ENCODE peak calls at places on chromosomes 4 and X, in five cellular contexts. One of them, this sample, is unnamed.

GRCh38 chr4:88240297-88240714 is 44.1 kb downstream of the PPM1K start:
- DNase-seq in RWPE1: no peak
- DNase-seq in progenitor cell of endocrine pancreas: no peak
- DNase-seq in CD8-positive, alpha-beta memory T cell: no peak
- DNase-seq in hepatocyte: no peak
- DNase-seq in this sample: no peak

GRCh38 chr4:105990933-105991332 is 95.7 kb downstream of the NPNT start:
- DNase-seq in CD8-positive, alpha-beta memory T cell: no peak
- DNase-seq in RWPE1: peak
- DNase-seq in progenitor cell of endocrine pancreas: no peak
- DNase-seq in hepatocyte: peak
- DNase-seq in this sample: no peak

GRCh38 chr4:60934896-60935295 is 265.2 kb upstream of the ADGRL3 start:
- DNase-seq in hepatocyte: peak
- DNase-seq in progenitor cell of endocrine pancreas: no peak
- DNase-seq in CD8-positive, alpha-beta memory T cell: no peak
- DNase-seq in RWPE1: no peak
- DNase-seq in this sample: no peak

GRCh38 chr4:186260504-186261448 is 5.2 kb upstream of the F11 start:
- DNase-seq in RWPE1: no peak
- DNase-seq in progenitor cell of endocrine pancreas: no peak
- DNase-seq in hepatocyte: peak
- DNase-seq in CD8-positive, alpha-beta memory T cell: no peak
- DNase-seq in this sample: no peak

GRCh38 chr4:5511791-5512190 is 196.6 kb downstream of the EVC2 start:
- DNase-seq in hepatocyte: no peak
- DNase-seq in RWPE1: no peak
- DNase-seq in progenitor cell of endocrine pancreas: no peak
- DNase-seq in CD8-positive, alpha-beta memory T cell: no peak
- DNase-seq in this sample: no peak

GRCh38 chr4:38985363-38986065 is 46.7 kb downstream of the TMEM156 start:
- DNase-seq in CD8-positive, alpha-beta memory T cell: no peak
- DNase-seq in RWPE1: no peak
- DNase-seq in progenitor cell of endocrine pancreas: no peak
- DNase-seq in hepatocyte: no peak
- DNase-seq in this sample: no peak

GRCh38 chr4:153919667-153920066 is 130.8 kb upstream of the SFRP2 start:
- DNase-seq in CD8-positive, alpha-beta memory T cell: no peak
- DNase-seq in RWPE1: no peak
- DNase-seq in hepatocyte: no peak
- DNase-seq in progenitor cell of endocrine pancreas: no peak
- DNase-seq in this sample: no peak

GRCh38 chr4:40200881-40201797 is 4.3 kb downstream of the RHOH start:
- DNase-seq in progenitor cell of endocrine pancreas: no peak
- DNase-seq in RWPE1: no peak
- DNase-seq in hepatocyte: no peak
- DNase-seq in CD8-positive, alpha-beta memory T cell: no peak
- DNase-seq in this sample: peak

GRCh38 chr4:2388430-2389182 is 29.8 kb downstream of the ZFYVE28 start:
- DNase-seq in progenitor cell of endocrine pancreas: no peak
- DNase-seq in RWPE1: no peak
- DNase-seq in CD8-positive, alpha-beta memory T cell: no peak
- DNase-seq in hepatocyte: no peak
- DNase-seq in this sample: no peak

GRCh38 chr4:168615294-168615693 is 118.4 kb downstream of the PALLD start:
- DNase-seq in progenitor cell of endocrine pancreas: no peak
- DNase-seq in hepatocyte: no peak
- DNase-seq in RWPE1: no peak
- DNase-seq in CD8-positive, alpha-beta memory T cell: no peak
- DNase-seq in this sample: no peak

GRCh38 chr4:174275101-174275500 is 8.4 kb downstream of the FBXO8 start:
- DNase-seq in hepatocyte: no peak
- DNase-seq in RWPE1: no peak
- DNase-seq in progenitor cell of endocrine pancreas: no peak
- DNase-seq in CD8-positive, alpha-beta memory T cell: no peak
- DNase-seq in this sample: no peak

GRCh38 chrX:112784692-112785091 is 55.9 kb downstream of the AMOT start:
- DNase-seq in CD8-positive, alpha-beta memory T cell: no peak
- DNase-seq in progenitor cell of endocrine pancreas: no peak
- DNase-seq in RWPE1: no peak
- DNase-seq in hepatocyte: no peak
- DNase-seq in this sample: no peak

GRCh38 chrX:28303486-28303885 is 283.8 kb upstream of the IL1RAPL1 start:
- DNase-seq in progenitor cell of endocrine pancreas: no peak
- DNase-seq in RWPE1: no peak
- DNase-seq in CD8-positive, alpha-beta memory T cell: no peak
- DNase-seq in hepatocyte: peak
- DNase-seq in this sample: no peak

GRCh38 chr4:184792334-184792733 is 33.4 kb downstream of the ACSL1 start:
- DNase-seq in CD8-positive, alpha-beta memory T cell: no peak
- DNase-seq in RWPE1: no peak
- DNase-seq in hepatocyte: no peak
- DNase-seq in progenitor cell of endocrine pancreas: no peak
- DNase-seq in this sample: no peak

GRCh38 chr4:74768857-74769525 is 25.3 kb downstream of the BTC start:
- DNase-seq in progenitor cell of endocrine pancreas: no peak
- DNase-seq in hepatocyte: peak
- DNase-seq in CD8-positive, alpha-beta memory T cell: no peak
- DNase-seq in RWPE1: peak
- DNase-seq in this sample: no peak

GRCh38 chrX:78024349-78025108 is 55.1 kb upstream of the PGAM4 start:
- DNase-seq in RWPE1: peak
- DNase-seq in hepatocyte: peak
- DNase-seq in CD8-positive, alpha-beta memory T cell: peak
- DNase-seq in progenitor cell of endocrine pancreas: no peak
- DNase-seq in this sample: peak

GRCh38 chr4:112109455-112110425 is 35.5 kb upstream of the FAM241A start:
- DNase-seq in RWPE1: no peak
- DNase-seq in CD8-positive, alpha-beta memory T cell: no peak
- DNase-seq in hepatocyte: no peak
- DNase-seq in progenitor cell of endocrine pancreas: no peak
- DNase-seq in this sample: no peak

GRCh38 chr4:105291920-105292319 is 145.2 kb downstream of the TET2 start:
- DNase-seq in CD8-positive, alpha-beta memory T cell: no peak
- DNase-seq in RWPE1: no peak
- DNase-seq in hepatocyte: peak
- DNase-seq in progenitor cell of endocrine pancreas: no peak
- DNase-seq in this sample: no peak

GRCh38 chr4:129043523-129043922 is 49.8 kb downstream of the SCLT1 start:
- DNase-seq in progenitor cell of endocrine pancreas: no peak
- DNase-seq in hepatocyte: no peak
- DNase-seq in CD8-positive, alpha-beta memory T cell: no peak
- DNase-seq in RWPE1: no peak
- DNase-seq in this sample: no peak

GRCh38 chr4:184265566-184266351 is 48.1 kb upstream of the ENPP6 start:
- DNase-seq in RWPE1: peak
- DNase-seq in hepatocyte: no peak
- DNase-seq in CD8-positive, alpha-beta memory T cell: no peak
- DNase-seq in progenitor cell of endocrine pancreas: no peak
- DNase-seq in this sample: no peak

GRCh38 chr4:37882665-37883296 is 8.1 kb upstream of the TBC1D1 start:
- DNase-seq in hepatocyte: no peak
- DNase-seq in CD8-positive, alpha-beta memory T cell: no peak
- DNase-seq in RWPE1: no peak
- DNase-seq in progenitor cell of endocrine pancreas: no peak
- DNase-seq in this sample: no peak

GRCh38 chr4:87423313-87424031 is 1.1 kb downstream of the NUDT9 start:
- DNase-seq in hepatocyte: no peak
- DNase-seq in CD8-positive, alpha-beta memory T cell: no peak
- DNase-seq in progenitor cell of endocrine pancreas: no peak
- DNase-seq in RWPE1: peak
- DNase-seq in this sample: no peak

GRCh38 chr4:17814140-17814539 is 3.4 kb downstream of the NCAPG start:
- DNase-seq in CD8-positive, alpha-beta memory T cell: no peak
- DNase-seq in progenitor cell of endocrine pancreas: no peak
- DNase-seq in hepatocyte: no peak
- DNase-seq in RWPE1: no peak
- DNase-seq in this sample: no peak

GRCh38 chr4:80610845-80611244 is 275.3 kb downstream of the CFAP299 start:
- DNase-seq in RWPE1: no peak
- DNase-seq in hepatocyte: peak
- DNase-seq in CD8-positive, alpha-beta memory T cell: no peak
- DNase-seq in progenitor cell of endocrine pancreas: no peak
- DNase-seq in this sample: no peak

GRCh38 chrX:137747231-137747630 is 181.3 kb downstream of the ZIC3 start:
- DNase-seq in progenitor cell of endocrine pancreas: no peak
- DNase-seq in hepatocyte: no peak
- DNase-seq in RWPE1: no peak
- DNase-seq in CD8-positive, alpha-beta memory T cell: no peak
- DNase-seq in this sample: no peak

GRCh38 chr4:163395758-163396157 is 52.1 kb downstream of the NPY5R start:
- DNase-seq in RWPE1: no peak
- DNase-seq in hepatocyte: no peak
- DNase-seq in CD8-positive, alpha-beta memory T cell: no peak
- DNase-seq in progenitor cell of endocrine pancreas: no peak
- DNase-seq in this sample: no peak

GRCh38 chr4:180394307-180394706 is 1848.9 kb upstream of the TENM3 start:
- DNase-seq in progenitor cell of endocrine pancreas: no peak
- DNase-seq in RWPE1: no peak
- DNase-seq in hepatocyte: no peak
- DNase-seq in CD8-positive, alpha-beta memory T cell: no peak
- DNase-seq in this sample: no peak

GRCh38 chrX:74534569-74535038 is 79.8 kb downstream of the RLIM start:
- DNase-seq in hepatocyte: no peak
- DNase-seq in CD8-positive, alpha-beta memory T cell: no peak
- DNase-seq in progenitor cell of endocrine pancreas: no peak
- DNase-seq in RWPE1: no peak
- DNase-seq in this sample: peak

GRCh38 chr4:168656055-168656660 is 159.3 kb downstream of the PALLD start:
- DNase-seq in RWPE1: peak
- DNase-seq in hepatocyte: no peak
- DNase-seq in progenitor cell of endocrine pancreas: no peak
- DNase-seq in CD8-positive, alpha-beta memory T cell: no peak
- DNase-seq in this sample: no peak

GRCh38 chr4:105871997-105872396 is 23.3 kb upstream of the NPNT start:
- DNase-seq in RWPE1: no peak
- DNase-seq in hepatocyte: no peak
- DNase-seq in progenitor cell of endocrine pancreas: no peak
- DNase-seq in CD8-positive, alpha-beta memory T cell: no peak
- DNase-seq in this sample: no peak

GRCh38 chrX:4185086-4185485 is 471.6 kb upstream of the PRKX start:
- DNase-seq in RWPE1: no peak
- DNase-seq in hepatocyte: no peak
- DNase-seq in CD8-positive, alpha-beta memory T cell: no peak
- DNase-seq in progenitor cell of endocrine pancreas: no peak
- DNase-seq in this sample: no peak

GRCh38 chr4:19739101-19739651 is 512.5 kb upstream of the SLIT2 start:
- DNase-seq in hepatocyte: peak
- DNase-seq in CD8-positive, alpha-beta memory T cell: no peak
- DNase-seq in progenitor cell of endocrine pancreas: no peak
- DNase-seq in RWPE1: peak
- DNase-seq in this sample: no peak

GRCh38 chrX:17377795-17378194 is 2.8 kb downstream of the NHS start:
- DNase-seq in hepatocyte: no peak
- DNase-seq in progenitor cell of endocrine pancreas: no peak
- DNase-seq in RWPE1: no peak
- DNase-seq in CD8-positive, alpha-beta memory T cell: no peak
- DNase-seq in this sample: no peak

GRCh38 chrX:39749135-39749534 is 348.6 kb downstream of the BCOR start:
- DNase-seq in hepatocyte: no peak
- DNase-seq in RWPE1: no peak
- DNase-seq in CD8-positive, alpha-beta memory T cell: no peak
- DNase-seq in progenitor cell of endocrine pancreas: no peak
- DNase-seq in this sample: no peak

GRCh38 chrX:68830486-68831404 is 1.9 kb downstream of the EFNB1 start:
- DNase-seq in progenitor cell of endocrine pancreas: peak
- DNase-seq in RWPE1: no peak
- DNase-seq in hepatocyte: peak
- DNase-seq in CD8-positive, alpha-beta memory T cell: no peak
- DNase-seq in this sample: no peak

GRCh38 chrX:103552236-103552635 is 32.9 kb upstream of the RAB40A start:
- DNase-seq in CD8-positive, alpha-beta memory T cell: no peak
- DNase-seq in RWPE1: no peak
- DNase-seq in hepatocyte: no peak
- DNase-seq in progenitor cell of endocrine pancreas: no peak
- DNase-seq in this sample: no peak

GRCh38 chrX:20585782-20586181 is 319.1 kb upstream of the RPS6KA3 start:
- DNase-seq in hepatocyte: no peak
- DNase-seq in RWPE1: no peak
- DNase-seq in CD8-positive, alpha-beta memory T cell: no peak
- DNase-seq in progenitor cell of endocrine pancreas: no peak
- DNase-seq in this sample: no peak